ENCODE peak calls at places on chromosome 9, in seven cellular contexts. One of them, this sample, is unnamed.

GRCh38 chr9:93669116-93669957 is 93.0 kb downstream of the PHF2 start:
- DNase-seq in CD8-positive, alpha-beta T cell: peak; percentile 9
- DNase-seq in adrenal gland: peak; percentile 8
- DNase-seq in HCT116: no peak
- DNase-seq in OCI-LY7: no peak
- DNase-seq in body of pancreas: peak; percentile 7
- DNase-seq in PC-9: no peak
- DNase-seq in this sample: no peak

GRCh38 chr9:120464176-120464575 is 115.8 kb downstream of the CDK5RAP2 start:
- DNase-seq in PC-9: no peak
- DNase-seq in HCT116: no peak
- DNase-seq in body of pancreas: no peak
- DNase-seq in CD8-positive, alpha-beta T cell: no peak
- DNase-seq in adrenal gland: no peak
- DNase-seq in OCI-LY7: no peak
- DNase-seq in this sample: no peak

GRCh38 chr9:100020121-100020780 is 78.5 kb downstream of the ERP44 start:
- DNase-seq in adrenal gland: no peak
- DNase-seq in PC-9: no peak
- DNase-seq in OCI-LY7: no peak
- DNase-seq in HCT116: no peak
- DNase-seq in body of pancreas: no peak
- DNase-seq in CD8-positive, alpha-beta T cell: no peak
- DNase-seq in this sample: no peak

GRCh38 chr9:91164724-91165520 is 196.8 kb downstream of the AUH start:
- DNase-seq in PC-9: peak; percentile 92
- DNase-seq in CD8-positive, alpha-beta T cell: peak; percentile 62
- DNase-seq in HCT116: peak; percentile 81
- DNase-seq in adrenal gland: peak; percentile 90
- DNase-seq in body of pancreas: no peak
- DNase-seq in OCI-LY7: no peak
- DNase-seq in this sample: no peak

GRCh38 chr9:128706671-128707381 is 4.5 kb downstream of the PKN3 start:
- DNase-seq in CD8-positive, alpha-beta T cell: no peak
- DNase-seq in HCT116: no peak
- DNase-seq in adrenal gland: no peak
- DNase-seq in body of pancreas: no peak
- DNase-seq in OCI-LY7: no peak
- DNase-seq in PC-9: no peak
- DNase-seq in this sample: no peak

GRCh38 chr9:87878930-87879603 is 3.6 kb upstream of the SPATA31E1 start:
- DNase-seq in adrenal gland: no peak
- DNase-seq in CD8-positive, alpha-beta T cell: no peak
- DNase-seq in body of pancreas: no peak
- DNase-seq in PC-9: peak; percentile 42
- DNase-seq in OCI-LY7: no peak
- DNase-seq in HCT116: no peak
- DNase-seq in this sample: no peak

GRCh38 chr9:137020771-137021573 is 7.1 kb downstream of the ABCA2 start:
- DNase-seq in PC-9: no peak
- DNase-seq in HCT116: no peak
- DNase-seq in OCI-LY7: no peak
- DNase-seq in adrenal gland: no peak
- DNase-seq in CD8-positive, alpha-beta T cell: no peak
- DNase-seq in body of pancreas: no peak
- DNase-seq in this sample: no peak

GRCh38 chr9:4489919-4490704 is at the start of gene SLC1A1:
- DNase-seq in CD8-positive, alpha-beta T cell: no peak
- DNase-seq in OCI-LY7: no peak
- DNase-seq in adrenal gland: peak; percentile 70
- DNase-seq in HCT116: peak; percentile 43
- DNase-seq in body of pancreas: peak; percentile 67
- DNase-seq in PC-9: peak; percentile 65
- DNase-seq in this sample: peak; percentile 72

GRCh38 chr9:6889868-6890267 is 132.1 kb downstream of the KDM4C start:
- DNase-seq in adrenal gland: no peak
- DNase-seq in HCT116: no peak
- DNase-seq in PC-9: no peak
- DNase-seq in body of pancreas: no peak
- DNase-seq in OCI-LY7: peak; percentile 27
- DNase-seq in CD8-positive, alpha-beta T cell: no peak
- DNase-seq in this sample: no peak

GRCh38 chr9:133333566-133333965 is 2.4 kb downstream of the SURF6 start:
- DNase-seq in PC-9: no peak
- DNase-seq in CD8-positive, alpha-beta T cell: no peak
- DNase-seq in HCT116: no peak
- DNase-seq in OCI-LY7: no peak
- DNase-seq in body of pancreas: no peak
- DNase-seq in adrenal gland: peak; percentile 17
- DNase-seq in this sample: no peak

GRCh38 chr9:74412236-74412979 is 84.7 kb upstream of the RORB start:
- DNase-seq in PC-9: no peak
- DNase-seq in HCT116: no peak
- DNase-seq in CD8-positive, alpha-beta T cell: no peak
- DNase-seq in OCI-LY7: no peak
- DNase-seq in body of pancreas: no peak
- DNase-seq in adrenal gland: no peak
- DNase-seq in this sample: no peak

GRCh38 chr9:9054354-9054992 is 1254.9 kb upstream of the DMAC1 start:
- DNase-seq in OCI-LY7: no peak
- DNase-seq in body of pancreas: no peak
- DNase-seq in CD8-positive, alpha-beta T cell: no peak
- DNase-seq in HCT116: no peak
- DNase-seq in adrenal gland: no peak
- DNase-seq in PC-9: no peak
- DNase-seq in this sample: no peak

GRCh38 chr9:107620801-107621200 is 131.2 kb upstream of the KLF4 start:
- DNase-seq in HCT116: no peak
- DNase-seq in CD8-positive, alpha-beta T cell: no peak
- DNase-seq in body of pancreas: no peak
- DNase-seq in OCI-LY7: no peak
- DNase-seq in adrenal gland: peak; percentile 40
- DNase-seq in PC-9: no peak
- DNase-seq in this sample: no peak

GRCh38 chr9:133184971-133185370 is 21.3 kb upstream of the GBGT1 start:
- DNase-seq in adrenal gland: peak; percentile 64
- DNase-seq in body of pancreas: peak; percentile 38
- DNase-seq in OCI-LY7: peak; percentile 54
- DNase-seq in PC-9: peak; percentile 65
- DNase-seq in HCT116: peak; percentile 64
- DNase-seq in CD8-positive, alpha-beta T cell: peak; percentile 36
- DNase-seq in this sample: peak; percentile 55

GRCh38 chr9:114452219-114453169 is 52.8 kb downstream of the WHRN start:
- DNase-seq in CD8-positive, alpha-beta T cell: no peak
- DNase-seq in body of pancreas: no peak
- DNase-seq in OCI-LY7: peak; percentile 76
- DNase-seq in PC-9: no peak
- DNase-seq in HCT116: no peak
- DNase-seq in adrenal gland: peak; percentile 65
- DNase-seq in this sample: no peak

GRCh38 chr9:35322075-35322885 is 160.5 kb downstream of the UNC13B start:
- DNase-seq in OCI-LY7: no peak
- DNase-seq in adrenal gland: no peak
- DNase-seq in body of pancreas: no peak
- DNase-seq in HCT116: no peak
- DNase-seq in PC-9: no peak
- DNase-seq in CD8-positive, alpha-beta T cell: no peak
- DNase-seq in this sample: no peak

GRCh38 chr9:81146684-81147337 is 542.5 kb downstream of the TLE1 start:
- DNase-seq in PC-9: peak; percentile 59
- DNase-seq in body of pancreas: no peak
- DNase-seq in CD8-positive, alpha-beta T cell: no peak
- DNase-seq in adrenal gland: no peak
- DNase-seq in HCT116: no peak
- DNase-seq in OCI-LY7: no peak
- DNase-seq in this sample: no peak

GRCh38 chr9:106718996-106719395 is 144.0 kb upstream of the ZNF462 start:
- DNase-seq in CD8-positive, alpha-beta T cell: no peak
- DNase-seq in OCI-LY7: no peak
- DNase-seq in body of pancreas: no peak
- DNase-seq in HCT116: no peak
- DNase-seq in PC-9: no peak
- DNase-seq in adrenal gland: no peak
- DNase-seq in this sample: no peak

GRCh38 chr9:88280816-88281382 is 107.3 kb upstream of the SPIN1 start:
- DNase-seq in body of pancreas: no peak
- DNase-seq in CD8-positive, alpha-beta T cell: no peak
- DNase-seq in PC-9: peak; percentile 83
- DNase-seq in adrenal gland: no peak
- DNase-seq in HCT116: no peak
- DNase-seq in OCI-LY7: no peak
- DNase-seq in this sample: no peak

GRCh38 chr9:93037476-93037971 is 21.0 kb upstream of the SUSD3 start:
- DNase-seq in OCI-LY7: no peak
- DNase-seq in CD8-positive, alpha-beta T cell: no peak
- DNase-seq in PC-9: no peak
- DNase-seq in body of pancreas: no peak
- DNase-seq in HCT116: no peak
- DNase-seq in adrenal gland: no peak
- DNase-seq in this sample: no peak

GRCh38 chr9:3238241-3238640 is 287.6 kb downstream of the RFX3 start:
- DNase-seq in body of pancreas: no peak
- DNase-seq in OCI-LY7: no peak
- DNase-seq in HCT116: no peak
- DNase-seq in PC-9: no peak
- DNase-seq in CD8-positive, alpha-beta T cell: no peak
- DNase-seq in adrenal gland: no peak
- DNase-seq in this sample: no peak

DNA sequence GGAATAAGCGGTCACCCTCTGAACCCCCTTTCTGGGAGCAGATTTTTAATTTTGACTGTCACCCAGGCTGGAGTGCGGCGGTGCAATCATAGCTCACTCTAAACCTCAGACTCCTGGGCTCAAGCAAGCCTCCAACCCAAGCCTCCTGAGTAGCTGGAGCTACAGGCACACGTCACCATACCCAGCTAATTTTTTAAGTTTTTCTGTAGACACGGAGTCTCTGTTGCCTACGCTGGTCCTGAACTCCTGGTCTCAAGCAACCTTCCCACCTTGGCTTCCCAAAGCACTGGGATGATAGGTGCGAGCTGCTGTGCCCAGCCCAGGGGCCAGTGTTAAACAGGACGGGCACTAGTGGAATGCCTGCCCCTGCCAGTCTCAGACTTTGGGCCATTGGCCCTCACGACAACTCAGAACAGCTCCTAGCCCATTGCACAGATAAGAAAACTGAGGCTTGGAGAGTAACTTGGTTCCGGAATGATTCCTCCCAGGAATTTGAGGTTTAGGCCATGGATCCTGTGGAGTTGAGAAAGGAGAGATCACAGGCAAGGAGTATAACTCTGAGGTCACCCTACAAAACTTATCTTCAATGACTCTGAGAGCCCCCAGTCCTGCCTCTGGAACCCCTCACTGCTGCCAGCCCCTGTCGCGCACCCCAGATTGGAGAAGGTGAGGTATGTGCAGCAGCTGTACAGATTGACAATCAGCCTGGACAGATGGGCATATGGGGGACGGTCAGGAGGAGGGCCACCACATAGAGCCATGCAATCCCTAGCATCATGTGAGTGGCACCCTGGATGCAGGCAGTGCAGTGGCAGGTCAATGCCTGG is 89.8 kb downstream of the LMX1B start:
- DNase-seq in OCI-LY7: no peak
- DNase-seq in CD8-positive, alpha-beta T cell: no peak
- DNase-seq in body of pancreas: no peak
- DNase-seq in adrenal gland: no peak
- DNase-seq in HCT116: no peak
- DNase-seq in PC-9: no peak
- DNase-seq in this sample: no peak
- H3K27ac ChIP-seq in OCI-LY7: no peak overlapping the region
- H3K27ac ChIP-seq in CD8-positive, alpha-beta T cell: no peak overlapping the region
- H3K27ac ChIP-seq in body of pancreas: no peak overlapping the region
- H3K27ac ChIP-seq in adrenal gland: no peak overlapping the region
- H3K27ac ChIP-seq in HCT116: no peak overlapping the region
- H3K27ac ChIP-seq in PC-9: no peak overlapping the region
- H3K27ac ChIP-seq in this sample: no peak overlapping the region

GRCh38 chr9:22210262-22210661 is 201.2 kb upstream of the CDKN2B start:
- DNase-seq in OCI-LY7: no peak
- DNase-seq in body of pancreas: no peak
- DNase-seq in PC-9: peak; percentile 59
- DNase-seq in adrenal gland: no peak
- DNase-seq in CD8-positive, alpha-beta T cell: no peak
- DNase-seq in HCT116: no peak
- DNase-seq in this sample: no peak
- H3K27ac ChIP-seq in OCI-LY7: no peak overlapping the region
- H3K27ac ChIP-seq in body of pancreas: no peak overlapping the region
- H3K27ac ChIP-seq in PC-9: peak overlapping the region; percentile 95
- H3K27ac ChIP-seq in adrenal gland: no peak overlapping the region
- H3K27ac ChIP-seq in CD8-positive, alpha-beta T cell: no peak overlapping the region
- H3K27ac ChIP-seq in HCT116: no peak overlapping the region
- H3K27ac ChIP-seq in this sample: no peak overlapping the region

GRCh38 chr9:12708562-12709298 is 15.5 kb downstream of the TYRP1 start:
- DNase-seq in CD8-positive, alpha-beta T cell: no peak
- DNase-seq in OCI-LY7: no peak
- DNase-seq in adrenal gland: no peak
- DNase-seq in body of pancreas: no peak
- DNase-seq in PC-9: peak; percentile 45
- DNase-seq in HCT116: peak; percentile 55
- DNase-seq in this sample: no peak

GRCh38 chr9:12715268-12715667 is 22.1 kb downstream of the TYRP1 start:
- DNase-seq in CD8-positive, alpha-beta T cell: no peak
- DNase-seq in OCI-LY7: no peak
- DNase-seq in adrenal gland: no peak
- DNase-seq in HCT116: no peak
- DNase-seq in body of pancreas: no peak
- DNase-seq in PC-9: no peak
- DNase-seq in this sample: no peak

GRCh38 chr9:12717907-12718306 is 24.7 kb downstream of the TYRP1 start:
- DNase-seq in CD8-positive, alpha-beta T cell: no peak
- DNase-seq in PC-9: no peak
- DNase-seq in HCT116: no peak
- DNase-seq in OCI-LY7: no peak
- DNase-seq in body of pancreas: no peak
- DNase-seq in adrenal gland: no peak
- DNase-seq in this sample: no peak

GRCh38 chr9:12716823-12717222 is 23.6 kb downstream of the TYRP1 start:
- DNase-seq in HCT116: no peak
- DNase-seq in OCI-LY7: no peak
- DNase-seq in PC-9: no peak
- DNase-seq in body of pancreas: no peak
- DNase-seq in CD8-positive, alpha-beta T cell: no peak
- DNase-seq in adrenal gland: no peak
- DNase-seq in this sample: no peak

DNA sequence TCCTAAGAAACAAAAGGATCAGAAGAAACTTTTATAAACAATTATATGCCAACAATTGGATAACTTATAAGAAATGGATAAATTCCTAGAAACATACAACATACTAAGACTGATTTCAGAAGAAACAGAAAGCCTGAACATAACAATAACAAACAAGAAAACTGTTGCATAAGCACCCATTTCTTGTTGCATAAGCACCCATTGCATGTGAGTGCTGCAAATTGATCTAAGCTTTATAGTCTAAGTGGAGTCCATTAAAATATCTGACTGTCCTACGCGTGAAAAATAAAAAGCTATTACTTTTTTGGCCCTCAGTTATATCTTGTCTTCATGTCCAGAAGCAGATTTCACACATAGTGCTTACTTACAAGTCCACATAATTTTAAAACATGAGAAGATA is 19.3 kb downstream of the TYRP1 start:
- DNase-seq in OCI-LY7: no peak
- DNase-seq in HCT116: no peak
- DNase-seq in CD8-positive, alpha-beta T cell: no peak
- DNase-seq in PC-9: no peak
- DNase-seq in adrenal gland: no peak
- DNase-seq in body of pancreas: no peak
- DNase-seq in this sample: no peak
- H3K27ac ChIP-seq in OCI-LY7: no peak overlapping the region
- H3K27ac ChIP-seq in HCT116: no peak overlapping the region
- H3K27ac ChIP-seq in CD8-positive, alpha-beta T cell: no peak overlapping the region
- H3K27ac ChIP-seq in PC-9: no peak overlapping the region
- H3K27ac ChIP-seq in adrenal gland: no peak overlapping the region
- H3K27ac ChIP-seq in body of pancreas: no peak overlapping the region
- H3K27ac ChIP-seq in this sample: no peak overlapping the region

GRCh38 chr9:33032292-33032691 is 7.2 kb downstream of the DNAJA1 start:
- DNase-seq in OCI-LY7: no peak
- DNase-seq in HCT116: no peak
- DNase-seq in PC-9: no peak
- DNase-seq in adrenal gland: no peak
- DNase-seq in CD8-positive, alpha-beta T cell: no peak
- DNase-seq in body of pancreas: no peak
- DNase-seq in this sample: no peak
- H3K27ac ChIP-seq in OCI-LY7: no peak overlapping the region
- H3K27ac ChIP-seq in HCT116: no peak overlapping the region
- H3K27ac ChIP-seq in PC-9: no peak overlapping the region
- H3K27ac ChIP-seq in adrenal gland: no peak overlapping the region
- H3K27ac ChIP-seq in CD8-positive, alpha-beta T cell: no peak overlapping the region
- H3K27ac ChIP-seq in body of pancreas: no peak overlapping the region
- H3K27ac ChIP-seq in this sample: no peak overlapping the region

This sample was measured in lung.